ENCODE peak calls at places on chromosomes 11 and 22, in nine cellular contexts. A is naive thymus-derived CD4-positive, alpha-beta T cell; H is sciatic nerve; Y is PC-3; Z is activated gamma-delta T cell treated with anti-CD3 and anti-CD28 coated beads, Interleukin-2, amount 50 U/mL, for 16 hours; T is A172; O is GM13977; F is pancreas; D is amniotic stem cell. P is an unnamed sample.

GRCh38 chr11:100863080-100863581 is 176.0 kb downstream of the ARHGAP42 start:
- DNase-seq in O (no peak), F (peak; percentile 18), H (no peak), Z (no peak), D (peak; percentile 33), T (peak; percentile 51), A (no peak), Y (peak; percentile 43), P (no peak)

GRCh38 chr11:2595205-2595604 is 104.6 kb downstream of the KCNQ1OT1 start:
- DNase-seq in A (no peak), T (no peak), O (no peak), D (no peak), H (no peak), F (no peak), Y (no peak), Z (no peak), P (no peak)

GRCh38 chr11:103091024-103091423 is 936 bp downstream of the DCUN1D5 start:
- DNase-seq in T (peak; percentile 1), Z (no peak), F (no peak), Y (peak; percentile 35), D (no peak), O (no peak), A (no peak), H (no peak), P (no peak)

GRCh38 chr11:12019867-12020416 is 11.5 kb upstream of the DKK3 start:
- DNase-seq in Z (no peak), A (no peak), O (no peak), Y (no peak), D (no peak), T (no peak), F (no peak), H (no peak), P (no peak)

GRCh38 chr11:123166095-123166559 is 28.9 kb downstream of the CLMP start:
- DNase-seq in F (peak; percentile 20), Y (peak; percentile 57), A (no peak), Z (no peak), T (peak; percentile 47), D (no peak), O (no peak), H (peak; percentile 74), P (peak; percentile 54)

GRCh38 chr22:23467721-23468294 is 112.3 kb downstream of the IGLL1 start:
- DNase-seq in A (no peak), D (no peak), T (no peak), Y (peak; percentile 4), O (no peak), Z (no peak), F (no peak), H (no peak), P (no peak)

GRCh38 chr11:115158053-115158452 is 346.2 kb downstream of the CADM1 start:
- DNase-seq in O (no peak), T (no peak), D (no peak), H (no peak), A (no peak), Y (no peak), Z (no peak), F (no peak), P (no peak)

GRCh38 chr22:44815099-44816070 is 63.0 kb downstream of the ARHGAP8 start:
- DNase-seq in Z (no peak), F (no peak), Y (no peak), H (no peak), D (no peak), T (no peak), A (no peak), O (no peak), P (no peak)

GRCh38 chr22:23529166-23530103 is 50.7 kb downstream of the IGLL1 start:
- DNase-seq in A (no peak), Z (no peak), Y (no peak), T (no peak), H (peak; percentile 54), F (no peak), D (no peak), O (no peak), P (no peak)

GRCh38 chr11:47971501-47971900 is 8.9 kb upstream of the PTPRJ start:
- DNase-seq in H (no peak), Z (no peak), Y (no peak), O (no peak), A (no peak), D (no peak), F (no peak), T (no peak), P (no peak)

GRCh38 chr11:6618117-6619020 is 853 bp downstream of the TPP1 start:
- DNase-seq in A (peak; percentile 34), T (peak; percentile 61), D (peak; percentile 65), Y (peak; percentile 54), H (no peak), O (no peak), F (peak; percentile 52), Z (peak; percentile 41), P (no peak)

GRCh38 chr22:38751422-38752346 is 4.1 kb downstream of the SUN2 start:
- DNase-seq in Y (no peak), Z (peak; percentile 70), T (peak; percentile 54), H (no peak), D (no peak), F (no peak), O (peak; percentile 87), A (peak; percentile 87), P (no peak)

GRCh38 chr11:121194731-121195596 is 93.9 kb downstream of the TECTA start:
- DNase-seq in F (no peak), H (no peak), D (peak; percentile 6), A (peak; percentile 50), O (peak; percentile 72), Y (peak; percentile 91), T (peak; percentile 28), Z (peak; percentile 45), P (peak; percentile 45)

GRCh38 chr11:111733009-111733408 is 33.2 kb downstream of the PPP2R1B start:
- DNase-seq in O (no peak), H (peak; percentile 73), F (peak; percentile 64), T (peak; percentile 51), D (peak; percentile 76), Z (no peak), A (no peak), Y (no peak), P (no peak)

GRCh38 chr22:41799486-41800347 is 762 bp upstream of the CCDC134 start:
- DNase-seq in T (no peak), Z (no peak), A (no peak), F (no peak), O (peak; percentile 72), Y (no peak), D (no peak), H (peak; percentile 63), P (no peak)

GRCh38 chr11:61055776-61056175 is 46.5 kb upstream of the CD5 start:
- DNase-seq in H (peak; percentile 17), F (no peak), O (no peak), A (no peak), T (no peak), D (no peak), Z (no peak), Y (no peak), P (no peak)

GRCh38 chr11:120134106-120134930 is 3.6 kb downstream of the TRIM29 start:
- DNase-seq in F (no peak), T (no peak), A (no peak), H (peak; percentile 36), Y (no peak), O (no peak), Z (no peak), D (no peak), P (no peak)

GRCh38 chr11:64436025-64436424 is 77.1 kb downstream of the RPS6KA4 start:
- DNase-seq in Z (no peak), T (no peak), H (no peak), F (no peak), O (no peak), D (no peak), A (no peak), Y (peak; percentile 82), P (no peak)

GRCh38 chr11:114057605-114058004 is 1.9 kb upstream of the ZBTB16 start:
- DNase-seq in F (no peak), D (no peak), A (no peak), H (no peak), Z (no peak), O (no peak), T (no peak), Y (no peak), P (no peak)

GRCh38 chr11:127136438-127136837 is 135.9 kb upstream of the KIRREL3 start:
- DNase-seq in T (no peak), O (no peak), Z (no peak), Y (no peak), H (no peak), D (no peak), A (no peak), F (no peak), P (no peak)

GRCh38 chr11:117122546-117122945 is 21.5 kb upstream of the PAFAH1B2 start:
- DNase-seq in F (no peak), D (no peak), T (no peak), O (no peak), H (no peak), Y (no peak), A (no peak), Z (no peak), P (no peak)

GRCh38 chr11:72326151-72326842 is 82.3 kb upstream of the PHOX2A start:
- DNase-seq in O (no peak), A (no peak), Y (peak; percentile 36), H (no peak), F (no peak), D (no peak), T (peak; percentile 64), Z (no peak), P (no peak)

GRCh38 chr11:119094816-119095065 is 6.9 kb downstream of the DPAGT1 start:
- DNase-seq in Y (peak; percentile 72), A (no peak), Z (peak; percentile 49), H (peak; percentile 85), T (peak; percentile 26), F (peak; percentile 84), D (peak; percentile 58), O (peak; percentile 79), P (no peak)

GRCh38 chr11:61890536-61891330 is 612 bp downstream of the FADS3 start:
- DNase-seq in F (peak; percentile 52), Z (no peak), O (no peak), H (peak; percentile 84), A (peak; percentile 32), D (peak; percentile 57), Y (peak; percentile 76), T (peak; percentile 80), P (no peak)

GRCh38 chr11:120375076-120375475 is 38.9 kb downstream of the ARHGEF12 start:
- DNase-seq in Y (no peak), D (no peak), T (no peak), O (no peak), Z (no peak), F (no peak), H (no peak), A (no peak), P (peak; percentile 79)

GRCh38 chr11:1177020-1177770 is 19.4 kb downstream of the MUC5AC start:
- DNase-seq in F (no peak), A (no peak), O (no peak), Y (no peak), H (no peak), T (no peak), Z (no peak), D (no peak), P (no peak)

GRCh38 chr22:42947211-42947990 is 67.5 kb downstream of the PACSIN2 start:
- DNase-seq in Y (peak; percentile 72), A (no peak), O (no peak), F (peak; percentile 82), T (no peak), Z (no peak), D (no peak), H (no peak), P (no peak)

GRCh38 chr11:68756171-68756766 is 4.9 kb upstream of the TESMIN start:
- DNase-seq in H (no peak), D (no peak), Z (no peak), Y (peak; percentile 55), F (no peak), A (no peak), T (peak; percentile 36), O (no peak), P (no peak)

GRCh38 chr11:15933896-15934625 is 422.3 kb downstream of the SOX6 start:
- DNase-seq in T (peak; percentile 12), H (peak; percentile 15), Y (no peak), D (no peak), F (no peak), Z (no peak), O (no peak), A (no peak), P (no peak)

GRCh38 chr22:31893460-31893859 is 50.9 kb upstream of the YWHAH start:
- DNase-seq in F (no peak), H (no peak), O (no peak), D (no peak), Y (no peak), T (no peak), Z (no peak), A (no peak), P (no peak)

GRCh38 chr22:31637938-31638618 is 23.9 kb downstream of the PISD start:
- DNase-seq in F (no peak), O (peak; percentile 66), D (no peak), T (no peak), H (no peak), A (no peak), Y (no peak), Z (no peak), P (no peak)

P was measured in smooth muscle cell of the brain vasculature.